ENCODE peak calls at places on chromosomes 12 and 14, in ten cellular contexts. D is testis, Z is suprapubic skin, G is A549, J is RWPE1, E is cardiac muscle cell, X is ovary, L is left ventricle myocardium inferior, W is stomach, Q is brain microvascular endothelial cell. Y is an unnamed sample.
A peak's percentile ranks its signal among the peaks of the same experiment; 100 is the strongest.

GRCh38 chr12:90250766-90251165 is 542.1 kb upstream of the ATP2B1 start:
- DNase-seq in Q (no peak), L (no peak), X (no peak), G (no peak), D (peak; percentile 19), J (no peak), Z (no peak), E (peak; percentile 84), W (no peak), Y (no peak)

GRCh38 chr12:103909811-103910210 is 20.4 kb upstream of the HSP90B1 start:
- DNase-seq in J (no peak), G (no peak), D (no peak), L (no peak), W (no peak), E (peak; percentile 52), Z (no peak), Q (peak; percentile 33), X (no peak), Y (no peak)

GRCh38 chr12:68479261-68479581 is 131.5 kb upstream of the RAP1B start:
- DNase-seq in W (no peak), Z (no peak), L (no peak), E (no peak), D (no peak), Q (no peak), G (no peak), X (no peak), J (no peak), Y (peak; percentile 30)

GRCh38 chr12:129540954-129541353 is 362.9 kb downstream of the TMEM132D start:
- DNase-seq in D (no peak), J (no peak), E (no peak), X (no peak), Z (no peak), W (no peak), Q (no peak), L (no peak), G (no peak), Y (no peak)

GRCh38 chr14:43215524-43215923 is 1291.6 kb downstream of the FSCB start:
- DNase-seq in G (no peak), L (no peak), W (no peak), D (no peak), Z (no peak), X (no peak), Q (no peak), E (no peak), J (no peak), Y (no peak)

GRCh38 chr12:76782440-76782996 is 18.6 kb downstream of the ZDHHC17 start:
- DNase-seq in D (no peak), G (no peak), J (no peak), Z (no peak), E (no peak), L (no peak), X (no peak), W (no peak), Q (no peak), Y (no peak)

GRCh38 chr14:101084436-101084826 is 180.9 kb upstream of the RTL1 start:
- DNase-seq in J (no peak), G (no peak), Q (no peak), Z (no peak), D (peak; percentile 11), E (no peak), X (no peak), L (no peak), W (peak; percentile 16), Y (no peak)

GRCh38 chr14:78758333-78758732 is 588.2 kb downstream of the NRXN3 start:
- DNase-seq in J (no peak), E (peak; percentile 11), D (peak; percentile 27), W (no peak), Z (no peak), L (no peak), X (no peak), G (peak; percentile 56), Q (peak; percentile 51), Y (peak; percentile 43)

GRCh38 chr14:34029921-34030334 is 79.1 kb upstream of the EGLN3 start:
- DNase-seq in J (no peak), E (peak; percentile 88), L (peak; percentile 69), W (peak; percentile 47), Q (no peak), G (no peak), Z (peak; percentile 71), D (peak; percentile 67), X (peak; percentile 29), Y (peak; percentile 33)

GRCh38 chr14:82441270-82441669 is 907.6 kb upstream of the SEL1L start:
- DNase-seq in W (no peak), Q (no peak), J (no peak), D (no peak), E (no peak), Z (no peak), G (no peak), L (no peak), X (no peak), Y (no peak)

GRCh38 chr12:115932073-115932472 is 345.4 kb downstream of the MED13L start:
- DNase-seq in Z (no peak), D (no peak), L (no peak), X (no peak), E (no peak), W (no peak), G (no peak), Q (no peak), J (no peak), Y (no peak)

GRCh38 chr12:109069307-109070231 is 17.2 kb downstream of the USP30 start:
- DNase-seq in D (no peak), J (no peak), Z (no peak), G (no peak), E (no peak), W (no peak), Q (no peak), L (no peak), X (no peak), Y (peak; percentile 70)

GRCh38 chr12:98351089-98351488 is 164.3 kb upstream of the TMPO start:
- DNase-seq in W (no peak), X (no peak), J (no peak), G (no peak), Z (no peak), L (no peak), E (no peak), D (no peak), Q (no peak), Y (no peak)

GRCh38 chr14:23047042-23047634 is 5.1 kb downstream of the PSMB11 start:
- DNase-seq in Z (no peak), X (no peak), Q (no peak), D (no peak), W (no peak), L (no peak), G (no peak), E (peak; percentile 47), J (no peak), Y (no peak)

GRCh38 chr14:67313153-67313552 is 46.5 kb downstream of the ATP6V1D start:
- DNase-seq in X (no peak), Q (no peak), Z (no peak), G (no peak), J (no peak), D (no peak), E (no peak), W (no peak), L (no peak), Y (no peak)

GRCh38 chr12:79069009-79069408 is 204.4 kb downstream of the SYT1 start:
- DNase-seq in D (no peak), X (no peak), E (no peak), Q (no peak), J (no peak), L (no peak), W (no peak), Z (no peak), G (no peak), Y (no peak)

GRCh38 chr14:49621114-49621881 is 699 bp downstream of the MGAT2 start:
- DNase-seq in W (peak; percentile 63), X (peak; percentile 75), D (peak; percentile 64), Q (peak; percentile 60), L (peak; percentile 71), Z (peak; percentile 85), E (peak; percentile 65), J (no peak), G (peak; percentile 80), Y (peak; percentile 74)
- TF ChIP-seq CTCF in W (no peak), X (no peak), D (no peak), Q (no peak), L (no peak), Z (no peak), E (no peak), J (no peak), G (no peak), Y (no peak)

GRCh38 chr12:100795193-100796179 is 910 bp downstream of the ANO4 start:
- DNase-seq in Q (no peak), J (no peak), W (no peak), Z (no peak), L (no peak), E (no peak), D (no peak), X (no peak), G (no peak), Y (no peak)
- TF ChIP-seq CTCF in Q (no peak), J (no peak), W (no peak), Z (no peak), L (no peak), E (no peak), D (no peak), X (no peak), G (no peak), Y (no peak)

DNA sequence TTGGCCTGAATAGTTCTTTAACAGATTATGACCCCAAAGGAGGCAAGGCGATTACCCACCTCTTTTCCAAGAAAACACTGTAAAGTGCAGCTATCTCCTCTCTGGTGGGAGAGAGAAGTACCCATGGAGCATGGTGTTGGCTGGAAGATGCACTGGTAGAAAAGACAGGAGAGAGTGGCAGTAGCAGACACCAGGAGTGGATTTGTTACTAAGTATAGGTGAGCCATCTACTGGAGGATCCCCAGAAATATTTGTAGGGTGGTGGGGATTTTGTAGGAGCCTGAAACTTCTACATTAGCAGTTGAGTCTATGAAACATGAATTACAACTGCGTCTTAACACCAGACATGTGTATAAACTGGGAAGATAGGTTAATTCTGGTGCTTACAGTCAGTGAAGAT is 148.0 kb downstream of the SLC38A4 start:
- DNase-seq in D (no peak), E (peak; percentile 63), Z (no peak), Q (no peak), X (no peak), L (no peak), J (peak; percentile 52), W (no peak), G (peak; percentile 70), Y (peak; percentile 40)
- TF ChIP-seq CTCF in D (no peak), E (peak; percentile 38), Z (peak; percentile 8), Q (peak; percentile 46), X (no peak), L (peak; percentile 39), J (peak; percentile 36), W (no peak), G (peak; percentile 76), Y (peak; percentile 45)

DNA sequence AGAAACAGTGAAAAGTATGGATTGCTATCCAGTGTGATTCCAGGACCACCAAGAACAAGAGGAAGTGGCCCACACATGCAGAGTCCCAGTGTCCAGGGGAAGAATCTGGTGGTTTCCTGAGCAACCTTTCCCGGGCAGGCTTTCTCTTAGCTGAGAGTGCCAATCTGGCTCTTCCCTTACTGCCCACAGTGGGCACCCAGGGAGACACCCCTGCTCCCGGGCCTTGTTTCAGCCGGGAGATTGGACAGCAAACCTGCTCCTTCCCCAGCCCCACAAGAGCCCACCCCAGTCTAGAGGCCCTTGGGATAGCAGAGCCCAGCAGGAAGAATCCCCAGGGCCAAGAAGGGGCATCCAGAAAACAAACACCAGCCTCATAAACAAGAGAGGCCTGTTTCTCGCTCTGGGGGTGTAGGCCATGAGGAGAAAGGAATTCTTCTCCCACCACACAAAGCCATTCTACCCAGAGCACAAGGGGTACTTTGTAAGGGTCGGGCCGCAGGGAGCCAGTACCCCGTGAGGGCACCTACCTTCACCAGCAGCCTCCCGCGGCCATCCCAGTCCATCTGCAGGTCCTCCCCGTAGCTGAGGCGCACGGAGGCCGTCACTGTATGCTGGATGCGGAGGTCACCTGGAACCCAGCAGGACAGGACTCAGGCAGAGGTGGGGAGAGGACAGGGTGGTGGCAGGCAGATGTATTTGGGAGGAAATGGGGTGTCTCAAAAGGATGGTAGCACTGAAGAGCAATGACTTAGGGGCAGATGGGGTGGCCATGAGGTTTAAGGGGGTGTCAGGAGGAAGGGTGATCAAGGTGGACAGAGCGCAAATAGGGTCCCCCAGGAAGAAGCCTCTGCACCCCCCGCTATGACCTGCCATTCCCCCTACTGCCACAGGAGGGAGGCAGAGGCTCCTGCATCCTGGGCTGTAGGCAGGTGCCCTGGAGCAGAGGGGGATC is 61.8 kb downstream of the VWF start:
- DNase-seq in D (peak; percentile 58), J (peak; percentile 68), X (peak; percentile 34), Z (no peak), G (peak; percentile 59), W (peak; percentile 53), E (peak; percentile 58), Q (no peak), L (no peak), Y (peak; percentile 78)
- TF ChIP-seq CTCF in D (peak; percentile 68), J (peak; percentile 74), X (no peak), Z (peak; percentile 75), G (peak; percentile 84), W (no peak), E (peak; percentile 96), Q (peak; percentile 100), L (peak; percentile 89), Y (peak; percentile 82)